ENCODE peak calls at places on chromosomes 4 and X, in ten cellular contexts. G is Right ventricle myocardium superior; Q is non-pigmented ciliary epithelial cell; O is A673; A is amygdala; U is Daoy; J is glutamatergic neuron; I is neuronal stem cell; Y is sciatic nerve; V is activated T-helper 1 cell treated with anti-CD3 and anti-CD28 coated beads, Interleukin-2, amount 50 U/mL, for 16 hours. B is an unnamed sample.

GRCh38 chr4:1802151-1802715 is 9.1 kb downstream of the FGFR3 start:
- DNase-seq in U (no peak), O (peak), G (no peak), Q (no peak), V (no peak), I (no peak), J (no peak), Y (no peak), A (no peak), B (no peak)

GRCh38 chrX:119240356-119240755 is 4.3 kb downstream of the PGRMC1 start:
- DNase-seq in V (no peak), A (no peak), Q (peak), U (peak), J (no peak), O (no peak), Y (no peak), G (no peak), I (no peak), B (no peak)

GRCh38 chr4:25223770-25224375 is 10.0 kb upstream of the PI4K2B start:
- DNase-seq in O (peak), U (no peak), A (no peak), Q (no peak), V (no peak), I (peak), G (no peak), Y (no peak), J (no peak), B (no peak)

GRCh38 chrX:72652132-72652531 is 62.0 kb downstream of the PHKA1 start:
- DNase-seq in Y (no peak), I (no peak), G (no peak), Q (no peak), A (peak), O (no peak), U (no peak), V (no peak), J (no peak), B (no peak)

GRCh38 chrX:13373807-13374187 is 53.9 kb upstream of the ATXN3L start:
- DNase-seq in Q (no peak), J (no peak), V (no peak), U (no peak), G (no peak), Y (no peak), I (no peak), O (no peak), A (no peak), B (no peak)

GRCh38 chrX:30798810-30799209 is 90.2 kb downstream of the TAB3 start:
- DNase-seq in A (no peak), J (no peak), Q (no peak), V (no peak), G (no peak), O (no peak), I (no peak), Y (no peak), U (no peak), B (no peak)

GRCh38 chrX:102958794-102959193 is 21.7 kb downstream of the RAB40AL start:
- DNase-seq in O (peak), V (no peak), Q (no peak), Y (no peak), G (no peak), I (no peak), U (peak), J (no peak), A (no peak), B (no peak)

GRCh38 chr4:52241916-52242315 is 190.8 kb downstream of the SPATA18 start:
- DNase-seq in Y (no peak), O (no peak), G (no peak), A (no peak), Q (no peak), I (no peak), V (no peak), U (no peak), J (no peak), B (no peak)

GRCh38 chrX:119118780-119119395 is 8.7 kb downstream of the KIAA1210 start:
- DNase-seq in V (peak), Q (no peak), J (peak), O (peak), U (peak), G (peak), Y (peak), I (peak), A (peak), B (no peak)

GRCh38 chrX:153984351-153985178 is 12.0 kb downstream of the TMEM187 start:
- DNase-seq in Q (no peak), A (no peak), U (no peak), J (no peak), V (no peak), Y (peak), G (no peak), O (no peak), I (no peak), B (no peak)

GRCh38 chr4:77994194-77994721 is 62.9 kb upstream of the FRAS1 start:
- DNase-seq in U (peak), O (peak), J (no peak), A (no peak), G (no peak), V (no peak), Q (peak), I (peak), Y (no peak), B (no peak)

GRCh38 chrX:23773601-23774175 is 9.3 kb upstream of the SAT1 start:
- DNase-seq in G (no peak), U (peak), J (no peak), Y (no peak), I (no peak), V (peak), Q (no peak), O (peak), A (no peak), B (no peak)

GRCh38 chr4:116882503-116882902 is 202.9 kb downstream of the TRAM1L1 start:
- DNase-seq in G (no peak), V (no peak), U (no peak), O (no peak), J (no peak), Q (no peak), Y (no peak), A (no peak), I (no peak), B (no peak)

GRCh38 chrX:405149-405548 is 18.4 kb upstream of the PPP2R3B start:
- DNase-seq in A (no peak), I (no peak), G (peak), J (no peak), Y (no peak), V (no peak), Q (no peak), U (no peak), O (no peak), B (no peak)

GRCh38 chr4:99861120-99861905 is 32.9 kb downstream of the LAMTOR3 start:
- DNase-seq in J (no peak), Q (no peak), O (no peak), U (no peak), G (no peak), Y (no peak), A (no peak), I (no peak), V (no peak), B (no peak)

GRCh38 chr4:30714408-30715031 is 5.6 kb upstream of the PCDH7 start:
- DNase-seq in J (peak), O (peak), Y (no peak), I (peak), Q (no peak), V (no peak), G (peak), A (peak), U (no peak), B (no peak)

GRCh38 chrX:121987163-121987562 is 939.8 kb downstream of the GLUD2 start:
- DNase-seq in J (no peak), U (peak), G (no peak), I (no peak), A (no peak), O (peak), Y (no peak), Q (peak), V (no peak), B (no peak)

GRCh38 chr4:83875437-83875836 is 339.5 kb downstream of the GPAT3 start:
- DNase-seq in U (no peak), O (no peak), A (no peak), J (no peak), V (no peak), Q (no peak), G (no peak), Y (no peak), I (no peak), B (no peak)

GRCh38 chr4:128528177-128528576 is 240.6 kb upstream of the PGRMC2 start:
- DNase-seq in J (no peak), U (no peak), A (no peak), G (no peak), Q (no peak), O (no peak), Y (no peak), I (no peak), V (no peak), B (no peak)

GRCh38 chr4:144862221-144862620 is 216.3 kb downstream of the HHIP start:
- DNase-seq in J (no peak), Q (no peak), O (no peak), Y (no peak), I (no peak), U (no peak), V (no peak), G (no peak), A (no peak), B (no peak)

GRCh38 chr4:188403272-188403671 is 264.0 kb downstream of the TRIML1 start:
- DNase-seq in U (peak), Q (no peak), O (peak), J (peak), V (no peak), A (no peak), G (no peak), Y (no peak), I (no peak), B (no peak)

GRCh38 chr4:3009422-3009821 is 46.1 kb downstream of the GRK4 start:
- DNase-seq in A (no peak), U (no peak), Y (no peak), V (no peak), J (no peak), O (peak), Q (no peak), G (no peak), I (peak), B (no peak)

GRCh38 chr4:23855912-23856605 is 33.8 kb downstream of the PPARGC1A start:
- DNase-seq in J (no peak), U (peak), Y (no peak), G (no peak), Q (no peak), A (no peak), O (no peak), V (no peak), I (no peak), B (no peak)

GRCh38 chrX:13260598-13260997 is 59.3 kb downstream of the ATXN3L start:
- DNase-seq in J (no peak), U (no peak), V (no peak), I (no peak), G (no peak), Q (no peak), Y (no peak), A (no peak), O (no peak), B (no peak)

GRCh38 chrX:12975999-12976558 is 1.2 kb downstream of the TMSB4X start:
- DNase-seq in Y (peak), A (peak), G (peak), J (peak), I (peak), U (peak), V (no peak), O (peak), Q (no peak), B (no peak)

GRCh38 chr4:130336585-130337217 is 1240.7 kb downstream of the C4orf33 start:
- DNase-seq in V (no peak), Q (peak), O (peak), A (no peak), U (no peak), J (no peak), I (no peak), G (no peak), Y (no peak), B (no peak)

GRCh38 chrX:69195197-69195596 is 29.9 kb upstream of the PJA1 start:
- DNase-seq in I (no peak), J (no peak), U (no peak), A (no peak), O (no peak), Q (no peak), V (no peak), G (no peak), Y (no peak), B (no peak)

GRCh38 chr4:168854216-168854921 is 155.7 kb downstream of the CBR4 start:
- DNase-seq in J (no peak), Q (no peak), U (no peak), G (no peak), A (no peak), O (no peak), V (no peak), Y (no peak), I (no peak), B (no peak)

GRCh38 chrX:54359408-54359807 is 1.6 kb upstream of the WNK3 start:
- DNase-seq in V (no peak), J (no peak), Y (no peak), I (no peak), U (no peak), G (no peak), Q (no peak), O (no peak), A (no peak), B (no peak)

GRCh38 chrX:14027031-14027430 is 2.7 kb downstream of the GEMIN8 start:
- DNase-seq in V (no peak), Q (no peak), O (no peak), J (no peak), G (peak), I (no peak), Y (peak), A (peak), U (peak), B (no peak)

GRCh38 chrX:154840856-154841255 is 6.4 kb upstream of the SMIM9 start:
- DNase-seq in J (no peak), V (no peak), G (no peak), I (no peak), U (peak), Q (peak), A (no peak), Y (no peak), O (peak), B (no peak)

GRCh38 chr4:152943673-152944072 is 7.5 kb downstream of the FHDC1 start:
- DNase-seq in O (no peak), U (no peak), V (no peak), Y (no peak), J (no peak), G (no peak), A (no peak), Q (peak), I (no peak), B (no peak)

GRCh38 chrX:48496660-48497059 is 12.1 kb upstream of the PORCN start:
- DNase-seq in I (no peak), J (no peak), U (no peak), Y (no peak), A (no peak), V (no peak), G (no peak), Q (no peak), O (no peak), B (no peak)